ENCODE peak calls at places on chromosome 1, in seven cellular contexts. D, V, A, X, R, I and S are unnamed samples.

GRCh38 chr1:81664341-81664740 is 136.4 kb upstream of the ADGRL2 start:
- DNase-seq in D (no peak), V (no peak), A (no peak), X (no peak), R (no peak), I (no peak), S (no peak)

GRCh38 chr1:99782920-99783319 is 16.5 kb upstream of the FRRS1 start:
- DNase-seq in D (no peak), V (no peak), A (no peak), X (no peak), R (no peak), I (no peak), S (no peak)

GRCh38 chr1:55696181-55696580 is 481.0 kb upstream of the USP24 start:
- DNase-seq in D (no peak), V (no peak), A (no peak), X (no peak), R (no peak), I (no peak), S (no peak)

GRCh38 chr1:93814059-93814794 is 64.8 kb downstream of the DNTTIP2 start:
- DNase-seq in D (peak; percentile 42), V (peak; percentile 54), A (peak; percentile 40), X (peak; percentile 35), R (no peak), I (peak; percentile 7), S (no peak)

GRCh38 chr1:31750858-31751638 is 13.1 kb downstream of the ADGRB2 start:
- DNase-seq in D (peak; percentile 32), V (no peak), A (no peak), X (no peak), R (no peak), I (peak; percentile 28), S (no peak)

GRCh38 chr1:11822091-11822490 is 16.1 kb downstream of the CLCN6 start:
- DNase-seq in D (no peak), V (no peak), A (no peak), X (no peak), R (no peak), I (no peak), S (no peak)

GRCh38 chr1:156852414-156852874 is 6.5 kb downstream of the INSRR start:
- DNase-seq in D (no peak), V (no peak), A (peak; percentile 57), X (no peak), R (no peak), I (no peak), S (peak; percentile 91)

GRCh38 chr1:38006008-38006828 is 904 bp upstream of the FHL3 start:
- DNase-seq in D (no peak), V (no peak), A (peak; percentile 44), X (no peak), R (peak; percentile 56), I (no peak), S (peak; percentile 68)

GRCh38 chr1:61368876-61369275 is 286.5 kb downstream of the NFIA start:
- DNase-seq in D (no peak), V (no peak), A (no peak), X (no peak), R (no peak), I (no peak), S (no peak)

GRCh38 chr1:201085902-201086735 is 26.1 kb downstream of the CACNA1S start:
- DNase-seq in D (peak; percentile 57), V (peak; percentile 67), A (no peak), X (peak; percentile 56), R (peak; percentile 77), I (peak; percentile 6), S (peak; percentile 67)

GRCh38 chr1:17189632-17190525 is 15.0 kb upstream of the PADI1 start:
- DNase-seq in D (no peak), V (no peak), A (no peak), X (no peak), R (no peak), I (no peak), S (no peak)

GRCh38 chr1:218705911-218706893 is 361.1 kb downstream of the TGFB2 start:
- DNase-seq in D (no peak), V (no peak), A (no peak), X (no peak), R (no peak), I (no peak), S (no peak)

GRCh38 chr1:25675729-25676476 is 59.3 kb downstream of the MAN1C1 start:
- DNase-seq in D (peak; percentile 82), V (peak; percentile 85), A (no peak), X (peak; percentile 82), R (peak; percentile 37), I (peak; percentile 50), S (no peak)